ENCODE peak calls at places on chromosomes 13 and 19, in eight cellular contexts. K is thoracic aorta; D is sigmoid colon; U is Peyer's patch; T is stomach; H is neural progenitor cell; F is tibial nerve; X is CD8-positive, alpha-beta T cell. L is an unnamed sample.

GRCh38 chr19:36060430-36060829 is 5.7 kb downstream of the WDR62 start:
- DNase-seq in D (no peak), H (peak; percentile 43), F (no peak), X (no peak), U (no peak), T (peak; percentile 53), K (no peak), L (no peak)

GRCh38 chr19:32351807-32352630 is 6.6 kb downstream of the ZNF507 start:
- DNase-seq in F (no peak), D (no peak), H (no peak), U (no peak), X (no peak), K (no peak), T (no peak), L (no peak)

GRCh38 chr13:78852709-78853108 is 193.8 kb upstream of the OBI1 start:
- DNase-seq in U (no peak), T (no peak), K (no peak), X (no peak), D (no peak), F (no peak), H (no peak), L (no peak)

GRCh38 chr13:33178197-33178699 is 107.3 kb downstream of the STARD13 start:
- DNase-seq in X (no peak), H (no peak), K (no peak), F (no peak), T (no peak), U (no peak), D (no peak), L (no peak)

GRCh38 chr13:44230736-44231135 is 142.9 kb upstream of the SERP2 start:
- DNase-seq in U (no peak), T (no peak), X (no peak), H (no peak), F (no peak), D (no peak), K (no peak), L (no peak)

GRCh38 chr13:50389726-50390125 is 374.5 kb downstream of the KCNRG start:
- DNase-seq in U (no peak), H (no peak), T (no peak), X (no peak), D (no peak), K (no peak), F (no peak), L (no peak)

GRCh38 chr19:2154587-2155075 is 3.3 kb upstream of the AP3D1 start:
- DNase-seq in H (no peak), T (no peak), U (no peak), F (no peak), K (no peak), X (no peak), D (no peak), L (no peak)

GRCh38 chr19:39832341-39833083 is 1.4 kb downstream of the DYRK1B start:
- DNase-seq in T (no peak), F (no peak), D (no peak), U (no peak), H (no peak), K (no peak), X (no peak), L (no peak)

GRCh38 chr19:289651-290538 is 1.3 kb downstream of the PLPP2 start:
- DNase-seq in H (no peak), D (no peak), X (no peak), T (peak; percentile 87), K (no peak), U (no peak), F (no peak), L (peak; percentile 69)

GRCh38 chr13:109547942-109548860 is 238.2 kb downstream of the IRS2 start:
- DNase-seq in X (no peak), T (no peak), U (no peak), F (no peak), H (no peak), K (no peak), D (no peak), L (no peak)

GRCh38 chr13:100491164-100491847 is 97.3 kb downstream of the GGACT start:
- DNase-seq in T (no peak), U (no peak), D (peak; percentile 82), X (no peak), K (no peak), F (peak; percentile 20), H (no peak), L (no peak)

GRCh38 chr19:12899891-12900518 is 9.0 kb downstream of the GCDH start:
- DNase-seq in T (no peak), U (no peak), X (no peak), K (no peak), H (no peak), D (no peak), F (no peak), L (no peak)

GRCh38 chr19:38395381-38396127 is 7.1 kb downstream of the SPRED3 start:
- DNase-seq in F (no peak), X (no peak), D (no peak), U (no peak), T (no peak), K (no peak), H (peak; percentile 1), L (no peak)

GRCh38 chr19:49894011-49894664 is 2.5 kb downstream of the IL4I1 start:
- DNase-seq in X (no peak), D (no peak), F (no peak), H (no peak), T (no peak), U (no peak), K (no peak), L (no peak)

DNA sequence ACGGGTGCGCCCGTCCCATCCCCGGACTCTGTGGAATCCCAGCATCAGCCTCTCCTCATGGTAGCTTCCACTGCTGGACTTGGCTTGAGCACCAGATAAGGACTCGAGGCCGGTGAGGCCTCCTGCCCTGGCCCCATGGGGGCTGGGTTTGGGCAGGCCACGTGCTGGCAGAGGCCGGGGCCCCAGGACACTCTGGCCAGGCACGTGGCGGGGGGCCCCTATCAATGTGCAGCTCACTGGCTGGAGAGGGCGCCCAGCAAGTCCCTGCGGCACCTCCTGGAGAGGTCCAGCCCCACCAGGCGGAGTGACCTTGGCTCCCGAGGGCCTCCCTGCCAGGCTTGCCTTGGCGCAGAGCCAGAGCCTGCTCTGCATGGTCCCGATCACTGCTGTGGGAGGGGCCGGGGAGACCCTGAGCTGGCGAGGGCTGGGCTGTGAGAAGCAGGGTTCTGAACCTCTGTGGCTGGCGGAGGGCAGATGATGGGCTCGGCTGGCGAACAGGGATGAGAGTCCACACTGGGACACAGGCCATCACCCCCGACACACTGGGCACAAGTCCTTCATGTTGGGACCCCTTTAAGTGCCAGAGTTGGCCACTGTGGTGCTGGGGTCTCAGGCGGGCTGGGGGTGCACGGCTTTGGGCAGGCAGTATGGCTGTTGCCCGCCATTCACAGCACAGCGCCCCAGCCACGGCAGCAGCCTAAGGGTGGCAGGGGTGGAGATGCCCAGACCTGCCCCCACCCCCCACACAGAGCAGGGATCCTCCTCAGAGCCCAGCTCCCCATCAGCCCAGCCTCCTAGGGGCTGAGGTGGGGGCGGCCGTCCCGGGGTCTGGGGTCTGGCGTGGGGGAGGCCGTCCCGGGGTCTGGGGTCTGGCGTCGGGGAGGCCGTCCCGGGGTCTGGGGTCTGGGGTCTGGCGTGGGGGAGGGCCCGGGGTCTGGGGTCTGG is 19.1 kb downstream of the CEBPG start:
- DNase-seq in T (peak; percentile 59), D (peak; percentile 67), H (no peak), F (peak; percentile 12), K (no peak), U (no peak), X (no peak), L (peak; percentile 54)
- H3K4me1 ChIP-seq in T (peaks cover 86% of the 10 kb centered on the region), D (peaks cover 94% of the 10 kb centered on the region), H (no peaks in the 10 kb centered on the region), F (no peaks in the 10 kb centered on the region), K (peaks cover 66% of the 10 kb centered on the region), U (peaks cover 22% of the 10 kb centered on the region), X (no peaks in the 10 kb centered on the region), L (peaks cover 78% of the 10 kb centered on the region)

GRCh38 chr13:95456837-95457236 is 95.7 kb upstream of the CLDN10 start:
- DNase-seq in X (no peak), H (no peak), F (no peak), K (no peak), D (no peak), U (no peak), T (no peak), L (no peak)

GRCh38 chr13:95451656-95452055 is 100.9 kb upstream of the CLDN10 start:
- DNase-seq in D (no peak), F (no peak), X (no peak), U (no peak), H (no peak), T (no peak), K (no peak), L (no peak)

GRCh38 chr13:95452376-95452775 is 100.1 kb upstream of the CLDN10 start:
- DNase-seq in U (no peak), T (no peak), F (no peak), H (no peak), K (no peak), D (no peak), X (no peak), L (no peak)

GRCh38 chr13:95457294-95457693 is 95.2 kb upstream of the CLDN10 start:
- DNase-seq in T (no peak), F (no peak), X (no peak), K (no peak), D (no peak), U (no peak), H (no peak), L (no peak)

GRCh38 chr13:95455782-95456181 is 96.7 kb upstream of the CLDN10 start:
- DNase-seq in K (no peak), F (no peak), T (no peak), X (no peak), H (no peak), U (no peak), D (no peak), L (no peak)
- H3K27ac ChIP-seq in K (no peak overlapping the region), F (no peak overlapping the region), T (no peak overlapping the region), X (no peak overlapping the region), H (no peak overlapping the region), U (no peak overlapping the region), D (no peak overlapping the region), L (no peak overlapping the region)

DNA sequence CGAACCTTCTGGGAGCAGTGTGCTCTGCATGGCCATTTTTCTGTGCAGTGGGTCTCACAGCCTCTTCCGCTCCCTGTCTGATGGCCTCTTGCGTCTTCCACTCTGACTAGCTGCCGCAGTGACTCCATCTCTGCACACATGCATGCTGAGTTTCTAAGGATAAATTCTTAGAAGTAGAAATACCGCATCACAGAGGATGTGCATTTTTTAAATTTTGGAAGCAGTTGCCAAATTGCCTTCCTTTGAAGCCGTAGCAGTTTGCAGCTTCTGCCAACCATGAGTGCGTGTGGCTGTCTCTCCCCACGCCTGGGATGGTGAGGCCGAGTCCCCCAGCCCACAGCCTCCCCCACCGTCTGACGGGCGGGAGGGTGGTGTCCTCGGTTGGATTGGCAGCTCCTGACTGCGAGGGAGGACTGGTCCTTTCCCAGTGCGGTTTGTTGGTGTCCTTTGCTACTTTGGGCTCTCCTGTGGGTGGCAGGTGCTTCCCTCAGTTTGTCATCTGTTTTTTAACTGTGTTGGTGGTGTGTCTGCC is 9.8 kb downstream of the FZR1 start:
- DNase-seq in H (no peak), K (no peak), X (no peak), U (no peak), F (no peak), T (no peak), D (no peak), L (no peak)
- H3K4me1 ChIP-seq in H (peaks cover 4% of the 10 kb centered on the region), K (peaks cover 23% of the 10 kb centered on the region), X (peaks cover 17% of the 10 kb centered on the region), U (peaks cover 3% of the 10 kb centered on the region), F (no peaks in the 10 kb centered on the region), T (peaks cover 35% of the 10 kb centered on the region), D (peaks cover 53% of the 10 kb centered on the region), L (peaks cover 18% of the 10 kb centered on the region)

DNA sequence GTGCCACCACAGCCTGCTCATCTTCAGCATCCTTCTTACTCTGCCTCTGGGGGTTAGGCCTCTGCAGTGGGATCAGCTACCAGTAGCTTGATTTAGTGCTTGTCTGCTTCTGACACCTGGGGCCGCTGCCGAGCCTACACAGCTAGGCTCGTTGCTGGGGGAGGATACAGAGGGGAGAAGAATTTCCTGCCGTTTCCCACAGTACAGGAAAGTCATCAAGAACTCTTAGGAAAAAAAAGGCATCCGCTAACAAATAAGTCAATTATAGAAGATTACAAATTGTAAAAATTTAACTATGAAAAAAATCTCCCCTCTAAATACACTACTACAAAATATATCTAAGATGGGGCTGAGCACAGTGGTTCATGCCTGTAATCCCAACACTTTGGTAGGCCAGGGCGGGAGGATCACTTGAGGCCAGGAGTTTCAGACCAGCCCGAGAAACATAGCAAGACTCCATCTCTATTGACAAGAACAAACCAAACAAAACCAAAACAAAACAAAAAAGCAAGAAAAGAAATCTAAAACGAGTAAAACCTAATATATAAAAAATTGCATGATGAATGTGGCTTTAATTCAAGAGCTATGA is 26.7 kb downstream of the LATS2 start:
- DNase-seq in K (no peak), F (no peak), D (peak; percentile 70), T (no peak), H (peak; percentile 35), X (no peak), U (no peak), L (no peak)
- H3K27ac ChIP-seq in K (peak overlapping the region; percentile 62), F (peak overlapping the region; percentile 65), D (peak overlapping the region; percentile 88), T (peak overlapping the region; percentile 20), H (no peak overlapping the region), X (no peak overlapping the region), U (no peak overlapping the region), L (peak overlapping the region; percentile 81)